ENCODE peak calls at places on chromosomes 13 and 19, in five cellular contexts. X, D, K, F and O are unnamed samples. For H3K4me1, the result is how much of the 10 kb centered on the place peaks cover.

GRCh38 chr13:43686557-43686956 is 100.2 kb downstream of the ENOX1 start:
- DNase-seq in F (peak), K (peak), D (no peak), X (no peak), O (peak)

GRCh38 chr19:45094707-45095106 is 1.7 kb downstream of the PPP1R37 start:
- DNase-seq in F (no peak), K (no peak), X (no peak), D (no peak), O (no peak)

GRCh38 chr13:107866666-107867623 is 348.4 kb downstream of the LIG4 start:
- DNase-seq in D (no peak), X (no peak), F (peak), K (no peak), O (no peak)

GRCh38 chr13:51781246-51782022 is 22.5 kb downstream of the DHRS12 start:
- DNase-seq in X (no peak), F (peak), D (no peak), K (no peak), O (peak)

GRCh38 chr19:45638930-45639729 is at the start of gene EML2:
- DNase-seq in K (peak), D (no peak), F (peak), X (peak), O (peak)

GRCh38 chr19:29478578-29479565 is 46.9 kb upstream of the VSTM2B start:
- DNase-seq in D (no peak), X (no peak), K (peak), F (peak), O (peak)

GRCh38 chr13:72798817-72799216 is 16.9 kb downstream of the PIBF1 start:
- DNase-seq in D (no peak), X (no peak), F (no peak), K (no peak), O (no peak)

GRCh38 chr13:45564108-45564507 is 51.4 kb downstream of the ERICH6B start:
- DNase-seq in K (peak), F (no peak), X (no peak), D (no peak), O (no peak)

GRCh38 chr19:34253711-34254551 is 423 bp upstream of the GARRE1 start:
- DNase-seq in X (peak), D (peak), K (peak), F (no peak), O (peak)

GRCh38 chr13:42757678-42758420 is 23.5 kb upstream of the FAM216B start:
- DNase-seq in X (no peak), F (no peak), K (no peak), D (no peak), O (no peak)

GRCh38 chr13:48448285-48448962 is 35.5 kb upstream of the LPAR6 start:
- DNase-seq in X (no peak), F (no peak), D (no peak), K (no peak), O (no peak)

GRCh38 chr19:38100589-38100988 is 123.4 kb downstream of the DPF1 start:
- DNase-seq in D (no peak), F (no peak), X (no peak), K (no peak), O (no peak)

GRCh38 chr19:55526216-55527196 is 10.4 kb downstream of the SBK2 start:
- DNase-seq in K (peak), F (peak), X (peak), D (no peak), O (peak)

GRCh38 chr19:5292843-5293606 is 47.6 kb downstream of the PTPRS start:
- DNase-seq in D (no peak), F (peak), X (peak), K (no peak), O (peak)

GRCh38 chr13:44735806-44736205 is 159.7 kb upstream of the TSC22D1 start:
- DNase-seq in D (no peak), F (no peak), X (no peak), K (no peak), O (no peak)

GRCh38 chr13:102598061-102598460 is 1.3 kb downstream of the TPP2 start:
- DNase-seq in K (no peak), F (no peak), D (no peak), X (no peak), O (no peak)

GRCh38 chr13:41492432-41493267 is 35.3 kb downstream of the RGCC start:
- DNase-seq in X (no peak), D (no peak), K (no peak), F (no peak), O (no peak)

GRCh38 chr19:32682317-32682716 is 6.7 kb downstream of the RGS9BP start:
- DNase-seq in D (no peak), K (no peak), X (no peak), F (no peak), O (no peak)

GRCh38 chr19:5287066-5287465 is 53.5 kb downstream of the PTPRS start:
- DNase-seq in K (no peak), F (no peak), X (no peak), D (no peak), O (no peak)

GRCh38 chr19:5515737-5516136 is 52.0 kb downstream of the TINCR start:
- DNase-seq in K (no peak), F (no peak), D (no peak), X (no peak), O (no peak)

GRCh38 chr19:41753159-41753558 is 2.2 kb upstream of the CEACAM6 start:
- DNase-seq in F (peak), X (peak), K (peak), D (no peak), O (peak)

GRCh38 chr13:33524086-33524485 is 238.5 kb upstream of the STARD13 start:
- DNase-seq in D (no peak), K (no peak), F (peak), X (no peak), O (no peak)

GRCh38 chr13:28530729-28531194 is 35.8 kb upstream of the FLT1 start:
- DNase-seq in K (no peak), X (no peak), F (no peak), D (no peak), O (no peak)

GRCh38 chr13:52850396-52851152 is 2.1 kb upstream of the PCDH8 start:
- DNase-seq in D (no peak), K (peak), F (peak), X (peak), O (peak)

GRCh38 chr19:45187421-45188100 is 9.0 kb downstream of the BLOC1S3 start:
- DNase-seq in F (peak), X (no peak), D (no peak), K (peak), O (no peak)

GRCh38 chr19:17243854-17244617 is 1.7 kb downstream of the NR2F6 start:
- DNase-seq in D (no peak), F (peak), K (peak), X (peak), O (peak)

GRCh38 chr19:17244618-17245534 is 843 bp downstream of the NR2F6 start:
- DNase-seq in F (peak), X (peak), D (no peak), K (no peak), O (peak)

GRCh38 chr19:17240855-17241399 is 4.8 kb downstream of the NR2F6 start:
- DNase-seq in F (no peak), D (no peak), K (no peak), X (no peak), O (no peak)

GRCh38 chr19:17243340-17243853 is 2.3 kb downstream of the NR2F6 start:
- DNase-seq in F (peak), X (peak), D (no peak), K (peak), O (no peak)

GRCh38 chr19:17242431-17243208 is 3.1 kb downstream of the NR2F6 start:
- DNase-seq in K (no peak), X (no peak), D (no peak), F (no peak), O (no peak)
- H3K4me1 ChIP-seq in K (half or more), X (half or more), D (under half), F (half or more), O (under half)

DNA sequence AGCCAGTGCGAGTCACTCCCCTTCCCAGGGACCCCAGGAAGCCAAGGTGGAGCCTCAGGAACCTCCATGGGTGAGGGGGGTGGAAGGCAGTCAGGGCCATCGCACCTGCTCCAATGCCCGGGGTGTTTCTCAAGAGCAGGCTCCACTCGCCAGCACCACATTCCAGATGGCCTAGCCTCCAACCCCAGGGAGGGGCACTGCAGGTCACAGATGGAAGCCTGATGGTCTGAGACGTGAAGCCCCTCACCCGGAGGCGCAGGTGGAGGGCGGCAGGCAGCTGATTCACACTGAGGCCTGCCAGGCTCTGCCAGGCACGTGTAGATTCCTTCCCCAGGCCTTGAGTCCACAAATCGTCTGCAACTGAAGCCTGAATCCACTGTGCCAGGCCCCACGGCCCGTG is 23.0 kb upstream of the ISYNA1 start:
- DNase-seq in K (no peak), D (no peak), X (no peak), F (no peak), O (no peak)
- H3K4me1 ChIP-seq in K (under half), D (half or more), X (under half), F (under half), O (under half)

GRCh38 chr13:114128624-114129522 is 3.5 kb downstream of the RASA3 start:
- DNase-seq in X (peak), K (no peak), F (peak), D (peak), O (peak)
- H3K4me1 ChIP-seq in X (under half), K (under half), F (under half), D (under half), O (under half)

GRCh38 chr13:99045396-99045795 is 67.5 kb upstream of the DOCK9 start:
- DNase-seq in X (no peak), K (no peak), D (no peak), F (no peak), O (no peak)
- H3K4me1 ChIP-seq in X (under half), K (under half), D (under half), F (under half), O (under half)

GRCh38 chr13:39296193-39296592 is 257.9 kb downstream of the NHLRC3 start:
- DNase-seq in K (no peak), F (no peak), D (no peak), X (no peak), O (no peak)

GRCh38 chr13:39302855-39303254 is 264.6 kb downstream of the NHLRC3 start:
- DNase-seq in F (no peak), K (no peak), X (no peak), D (no peak), O (no peak)

GRCh38 chr13:39297023-39297422 is 258.8 kb downstream of the NHLRC3 start:
- DNase-seq in F (no peak), D (no peak), K (no peak), X (no peak), O (no peak)

GRCh38 chr13:39297664-39298171 is 259.5 kb downstream of the NHLRC3 start:
- DNase-seq in F (no peak), K (no peak), X (no peak), D (no peak), O (no peak)
- H3K4me1 ChIP-seq in F (under half), K (under half), X (under half), D (under half), O (under half)

GRCh38 chr13:100808848-100809247 is 134.3 kb upstream of the TMTC4 start:
- DNase-seq in X (no peak), K (no peak), D (no peak), F (no peak), O (no peak)

GRCh38 chr13:100811906-100812305 is 137.3 kb upstream of the TMTC4 start:
- DNase-seq in D (no peak), X (no peak), K (no peak), F (no peak), O (no peak)

GRCh38 chr13:100810991-100811390 is 136.4 kb upstream of the TMTC4 start:
- DNase-seq in X (no peak), F (no peak), K (no peak), D (no peak), O (no peak)

GRCh38 chr13:100809856-100810255 is 135.3 kb upstream of the TMTC4 start:
- DNase-seq in F (no peak), D (no peak), K (no peak), X (no peak), O (no peak)

GRCh38 chr13:100811431-100811830 is 136.8 kb upstream of the TMTC4 start:
- DNase-seq in X (no peak), D (no peak), F (no peak), K (no peak), O (no peak)
- H3K4me1 ChIP-seq in X (under half), D (under half), F (under half), K (under half), O (under half)